ENCODE peak calls at places on chromosomes 2 and 18, in nine cellular contexts. I is A549, W is osteoblast, C is cardiac muscle cell, G is keratinocyte, F is PC-9, T is colonic mucosa, X is heart left ventricle, N is fibroblast of lung. E is an unnamed sample. For H3K4me1, the result is how much of the 10 kb centered on the place peaks cover.

GRCh38 chr18:52118684-52119083 is 221.3 kb upstream of the DCC start:
- DNase-seq in I (no peak), W (no peak), C (no peak), G (no peak), F (no peak), T (no peak), X (no peak), N (no peak), E (no peak)

GRCh38 chr2:207311316-207312005 is 145.7 kb upstream of the KLF7 start:
- DNase-seq in I (peak), W (peak), C (no peak), G (peak), F (peak), T (peak), X (no peak), N (peak), E (no peak)

GRCh38 chr2:151981886-151982285 is 117.0 kb downstream of the CACNB4 start:
- DNase-seq in I (no peak), W (no peak), C (no peak), G (no peak), F (no peak), T (no peak), X (no peak), N (no peak), E (no peak)

GRCh38 chr2:170324640-170325046 is 146.7 kb downstream of the MYO3B start:
- DNase-seq in I (peak), W (no peak), C (peak), G (no peak), F (peak), T (peak), X (no peak), N (peak), E (peak)

GRCh38 chr2:128577141-128577930 is 258.7 kb upstream of the HS6ST1 start:
- DNase-seq in I (no peak), W (peak), C (no peak), G (no peak), F (no peak), T (no peak), X (no peak), N (no peak), E (no peak)

GRCh38 chr2:58845011-58845410 is 603.9 kb upstream of the FANCL start:
- DNase-seq in I (no peak), W (no peak), C (no peak), G (no peak), F (no peak), T (no peak), X (no peak), N (no peak), E (no peak)

GRCh38 chr2:104702026-104702425 is 151.9 kb upstream of the POU3F3 start:
- DNase-seq in I (no peak), W (no peak), C (peak), G (no peak), F (no peak), T (no peak), X (no peak), N (no peak), E (no peak)

GRCh38 chr2:41904459-41904858 is 143.4 kb upstream of the PKDCC start:
- DNase-seq in I (no peak), W (no peak), C (no peak), G (no peak), F (no peak), T (no peak), X (no peak), N (no peak), E (no peak)

GRCh38 chr2:128754246-128754724 is 435.6 kb upstream of the HS6ST1 start:
- DNase-seq in I (no peak), W (no peak), C (peak), G (no peak), F (no peak), T (no peak), X (peak), N (peak), E (no peak)

GRCh38 chr2:202377308-202377736 is 1.2 kb downstream of the BMPR2 start:
- DNase-seq in I (no peak), W (peak), C (peak), G (no peak), F (no peak), T (peak), X (peak), N (peak), E (peak)

GRCh38 chr2:178928077-178928476 is 120.9 kb upstream of the TTN start:
- DNase-seq in I (no peak), W (no peak), C (no peak), G (no peak), F (no peak), T (no peak), X (no peak), N (no peak), E (peak)

GRCh38 chr2:177147093-177147694 is 65.4 kb upstream of the HNRNPA3 start:
- DNase-seq in I (peak), W (no peak), C (peak), G (no peak), F (peak), T (no peak), X (no peak), N (peak), E (no peak)

GRCh38 chr2:123840614-123841013 is 184.5 kb upstream of the CNTNAP5 start:
- DNase-seq in I (no peak), W (no peak), C (no peak), G (no peak), F (no peak), T (no peak), X (no peak), N (no peak), E (no peak)

GRCh38 chr2:234536218-234536989 is 39.5 kb upstream of the ARL4C start:
- DNase-seq in I (no peak), W (no peak), C (no peak), G (no peak), F (no peak), T (no peak), X (no peak), N (no peak), E (no peak)

GRCh38 chr18:64164883-64165282 is 16.0 kb upstream of the LINC00305 start:
- DNase-seq in I (no peak), W (no peak), C (no peak), G (no peak), F (no peak), T (no peak), X (no peak), N (no peak), E (no peak)

GRCh38 chr2:39141346-39142011 is 20.6 kb upstream of the SOS1 start:
- DNase-seq in I (no peak), W (no peak), C (peak), G (no peak), F (peak), T (no peak), X (no peak), N (peak), E (no peak)

GRCh38 chr2:128380061-128380889 is 61.6 kb upstream of the HS6ST1 start:
- DNase-seq in I (no peak), W (peak), C (no peak), G (no peak), F (no peak), T (no peak), X (peak), N (no peak), E (peak)

GRCh38 chr2:75621228-75621627 is 25.4 kb upstream of the MRPL19 start:
- DNase-seq in I (no peak), W (no peak), C (no peak), G (no peak), F (peak), T (no peak), X (no peak), N (no peak), E (peak)

GRCh38 chr2:148483675-148484074 is 160.9 kb upstream of the EPC2 start:
- DNase-seq in I (no peak), W (no peak), C (no peak), G (no peak), F (no peak), T (no peak), X (no peak), N (peak), E (no peak)

GRCh38 chr2:40867829-40868228 is 415.9 kb upstream of the SLC8A1 start:
- DNase-seq in I (no peak), W (no peak), C (no peak), G (no peak), F (no peak), T (no peak), X (no peak), N (no peak), E (no peak)

GRCh38 chr2:62205554-62205953 is 9.6 kb downstream of the B3GNT2 start:
- DNase-seq in I (no peak), W (no peak), C (no peak), G (no peak), F (no peak), T (no peak), X (no peak), N (no peak), E (peak)

GRCh38 chr2:36562973-36563532 is 34.9 kb downstream of the FEZ2 start:
- DNase-seq in I (no peak), W (no peak), C (no peak), G (no peak), F (peak), T (no peak), X (no peak), N (peak), E (no peak)

GRCh38 chr2:20368706-20369105 is 18.1 kb upstream of the PUM2 start:
- DNase-seq in I (no peak), W (no peak), C (no peak), G (no peak), F (no peak), T (no peak), X (no peak), N (no peak), E (no peak)

GRCh38 chr18:3107740-3108151 is 94.8 kb upstream of the LPIN2 start:
- DNase-seq in I (no peak), W (no peak), C (no peak), G (no peak), F (peak), T (no peak), X (no peak), N (no peak), E (no peak)

GRCh38 chr2:158969717-158970521 is 1.5 kb downstream of the TANC1 start:
- DNase-seq in I (no peak), W (peak), C (peak), G (no peak), F (peak), T (peak), X (peak), N (peak), E (peak)

GRCh38 chr2:24924732-24925131 is 4.7 kb upstream of the ADCY3 start:
- DNase-seq in I (no peak), W (no peak), C (no peak), G (no peak), F (no peak), T (no peak), X (no peak), N (no peak), E (no peak)

GRCh38 chr2:105803337-105803736 is 58.6 kb downstream of the NCK2 start:
- DNase-seq in I (no peak), W (no peak), C (no peak), G (no peak), F (no peak), T (no peak), X (no peak), N (no peak), E (no peak)

GRCh38 chr2:236015171-236015570 is 153.0 kb downstream of the GBX2 start:
- DNase-seq in I (no peak), W (no peak), C (no peak), G (no peak), F (no peak), T (no peak), X (no peak), N (no peak), E (peak)

GRCh38 chr2:236016496-236016895 is 151.7 kb downstream of the GBX2 start:
- DNase-seq in I (no peak), W (no peak), C (no peak), G (no peak), F (no peak), T (no peak), X (no peak), N (no peak), E (peak)

GRCh38 chr2:236012155-236012554 is 156.0 kb downstream of the GBX2 start:
- DNase-seq in I (peak), W (no peak), C (no peak), G (no peak), F (no peak), T (no peak), X (no peak), N (no peak), E (no peak)

GRCh38 chr2:236017446-236017845 is 150.7 kb downstream of the GBX2 start:
- DNase-seq in I (no peak), W (no peak), C (no peak), G (no peak), F (no peak), T (no peak), X (no peak), N (no peak), E (no peak)

GRCh38 chr2:236014408-236015131 is 153.6 kb downstream of the GBX2 start:
- DNase-seq in I (no peak), W (no peak), C (no peak), G (no peak), F (no peak), T (no peak), X (no peak), N (no peak), E (peak)
- H3K4me1 ChIP-seq in I (under half), W (under half), C (under half), G (under half), F (under half), T (under half), X (under half), N (under half), E (under half)

DNA sequence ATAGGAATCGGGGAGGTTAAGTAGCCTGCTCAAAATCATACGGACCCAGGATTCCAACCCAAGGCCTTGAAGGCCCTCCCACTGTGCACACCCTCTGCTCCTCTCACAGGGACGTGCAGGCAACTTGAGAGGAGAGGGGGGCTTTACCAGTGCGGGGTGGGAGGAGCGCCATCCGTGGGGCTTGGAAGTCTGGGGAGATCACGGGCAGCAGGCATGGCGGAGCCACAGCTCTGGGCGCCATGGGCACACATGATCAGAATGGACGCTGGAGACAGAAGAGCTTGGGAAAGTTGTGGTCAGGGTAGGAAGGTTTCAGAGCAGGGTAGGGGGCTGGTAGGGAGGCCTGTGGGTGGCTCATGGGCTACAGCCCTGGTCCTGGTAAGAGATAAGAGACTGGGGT is 70.7 kb downstream of the TFCP2L1 start:
- DNase-seq in I (no peak), W (no peak), C (no peak), G (no peak), F (no peak), T (no peak), X (peak), N (no peak), E (no peak)
- H3K4me3 ChIP-seq in I (no peak), W (no peak), C (no peak), G (no peak), F (no peak), T (no peak), X (no peak), N (no peak), E (no peak)

GRCh38 chr2:237685408-237685807 is 58.0 kb downstream of the LRRFIP1 start:
- DNase-seq in I (no peak), W (no peak), C (no peak), G (no peak), F (no peak), T (no peak), X (no peak), N (no peak), E (peak)
- TF ChIP-seq CTCF in I (peak), W (peak), C (peak), G (peak), F (peak), T (peak), X (no peak), N (peak), E (peak)

GRCh38 chr2:224579411-224579810 is 5.8 kb downstream of the CUL3 start:
- DNase-seq in I (no peak), W (peak), C (peak), G (no peak), F (no peak), T (no peak), X (no peak), N (no peak), E (no peak)

GRCh38 chr2:224577541-224577940 is 7.6 kb downstream of the CUL3 start:
- DNase-seq in I (no peak), W (no peak), C (no peak), G (no peak), F (no peak), T (no peak), X (no peak), N (no peak), E (no peak)

GRCh38 chr2:224574423-224575084 is 10.6 kb downstream of the CUL3 start:
- DNase-seq in I (no peak), W (no peak), C (peak), G (no peak), F (no peak), T (no peak), X (no peak), N (no peak), E (no peak)

GRCh38 chr2:224573724-224574123 is 11.4 kb downstream of the CUL3 start:
- DNase-seq in I (no peak), W (no peak), C (no peak), G (no peak), F (no peak), T (no peak), X (no peak), N (no peak), E (no peak)

GRCh38 chr2:224576098-224576715 is 9.0 kb downstream of the CUL3 start:
- DNase-seq in I (no peak), W (no peak), C (no peak), G (no peak), F (no peak), T (no peak), X (no peak), N (peak), E (no peak)
- H3K4me1 ChIP-seq in I (half or more), W (under half), C (under half), G (under half), F (under half), T (under half), X (half or more), N (under half), E (under half)

GRCh38 chr18:57809190-57809589 is 6.1 kb upstream of the ATP8B1 start:
- DNase-seq in I (no peak), W (no peak), C (no peak), G (no peak), F (no peak), T (no peak), X (no peak), N (peak), E (no peak)

GRCh38 chr18:57805117-57805516 is 2.0 kb upstream of the ATP8B1 start:
- DNase-seq in I (no peak), W (no peak), C (no peak), G (no peak), F (no peak), T (no peak), X (no peak), N (no peak), E (no peak)

GRCh38 chr18:57807336-57808117 is 4.4 kb upstream of the ATP8B1 start:
- DNase-seq in I (no peak), W (peak), C (no peak), G (no peak), F (no peak), T (no peak), X (no peak), N (peak), E (no peak)

GRCh38 chr18:57806891-57807280 is 3.8 kb upstream of the ATP8B1 start:
- DNase-seq in I (peak), W (peak), C (no peak), G (peak), F (peak), T (no peak), X (no peak), N (peak), E (no peak)

GRCh38 chr18:57806201-57806890 is 3.2 kb upstream of the ATP8B1 start:
- DNase-seq in I (no peak), W (no peak), C (no peak), G (no peak), F (no peak), T (no peak), X (no peak), N (no peak), E (no peak)
- H3K4me3 ChIP-seq in I (no peak), W (peak), C (no peak), G (no peak), F (no peak), T (no peak), X (no peak), N (no peak), E (no peak)

DNA sequence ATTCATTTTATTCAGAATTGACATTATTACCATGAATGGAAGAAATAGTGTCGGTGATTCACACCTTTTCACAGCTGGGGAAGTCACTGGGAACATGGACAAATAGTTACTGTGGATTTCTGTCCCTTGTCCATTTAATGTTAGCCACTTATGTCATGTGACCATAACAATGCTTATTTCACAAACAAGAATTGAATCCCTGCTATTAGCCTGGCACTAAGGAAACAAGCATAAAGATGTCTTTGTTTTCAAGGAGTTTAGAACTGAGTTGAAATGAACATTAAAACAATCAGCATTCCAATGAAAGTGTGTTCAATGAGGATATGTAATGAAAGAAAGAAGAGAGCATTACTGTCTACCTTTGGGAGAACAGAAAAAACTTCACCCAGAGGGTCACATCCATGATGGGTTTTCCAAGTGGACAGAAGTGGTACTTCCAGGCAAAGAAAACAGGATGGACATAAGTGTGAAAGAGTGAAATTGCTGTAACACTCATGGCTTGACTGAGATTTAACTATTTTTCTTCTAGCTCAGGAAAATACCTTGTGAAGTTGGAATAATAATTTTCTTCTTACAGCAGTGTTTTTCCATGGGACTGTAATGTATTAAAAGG is 324.5 kb upstream of the UBE2E3 start:
- DNase-seq in I (no peak), W (no peak), C (no peak), G (no peak), F (no peak), T (no peak), X (no peak), N (no peak), E (no peak)
- TF ChIP-seq CTCF in I (no peak), W (peak), C (peak), G (no peak), F (peak), T (no peak), X (no peak), N (peak), E (peak)